ENCODE peak calls at places on chromosomes 16 and 17, in nine cellular contexts. R, P, J, K, C, S, G, T and N are unnamed samples.
A peak's percentile ranks its signal among the peaks of the same experiment; 100 is the strongest.

GRCh38 chr16:1691276-1691675 is 13.2 kb downstream of the JPT2 start:
- DNase-seq in R (no peak), P (no peak), J (peak; percentile 52), K (no peak), C (no peak), S (peak; percentile 32), G (no peak), T (no peak), N (no peak)

GRCh38 chr16:71748226-71748625 is 23.7 kb upstream of the PHLPP2 start:
- DNase-seq in R (no peak), P (no peak), J (no peak), K (no peak), C (no peak), S (no peak), G (no peak), T (no peak), N (no peak)

GRCh38 chr16:81623365-81624102 is 155.6 kb upstream of the PLCG2 start:
- DNase-seq in R (no peak), P (peak; percentile 46), J (peak; percentile 65), K (no peak), C (peak; percentile 57), S (peak; percentile 65), G (peak; percentile 78), T (no peak), N (peak; percentile 61)

GRCh38 chr16:22337045-22337444 is 37.4 kb downstream of the CDR2 start:
- DNase-seq in R (no peak), P (no peak), J (no peak), K (no peak), C (no peak), S (peak; percentile 8), G (no peak), T (no peak), N (no peak)

GRCh38 chr16:14029658-14030057 is 41.5 kb upstream of the MRTFB start:
- DNase-seq in R (no peak), P (no peak), J (no peak), K (no peak), C (no peak), S (no peak), G (no peak), T (peak; percentile 32), N (no peak)

GRCh38 chr17:57408064-57408811 is 151.9 kb downstream of the MSI2 start:
- DNase-seq in R (no peak), P (peak; percentile 83), J (no peak), K (no peak), C (no peak), S (no peak), G (peak; percentile 81), T (no peak), N (no peak)

GRCh38 chr17:74641949-74642298 is 18.4 kb upstream of the CD300E start:
- DNase-seq in R (no peak), P (no peak), J (no peak), K (no peak), C (no peak), S (no peak), G (no peak), T (no peak), N (no peak)

GRCh38 chr16:9256196-9256595 is 164.8 kb downstream of the HAPSTR1 start:
- DNase-seq in R (peak; percentile 86), P (peak; percentile 46), J (peak; percentile 37), K (no peak), C (peak; percentile 31), S (no peak), G (peak; percentile 95), T (no peak), N (no peak)

GRCh38 chr17:78174870-78175642 is 6.7 kb downstream of the SYNGR2 start:
- DNase-seq in R (peak; percentile 79), P (no peak), J (no peak), K (no peak), C (peak; percentile 62), S (no peak), G (peak; percentile 91), T (peak; percentile 27), N (no peak)

GRCh38 chr17:79527286-79527685 is 83.6 kb downstream of the RBFOX3 start:
- DNase-seq in R (no peak), P (no peak), J (no peak), K (no peak), C (no peak), S (no peak), G (no peak), T (no peak), N (no peak)

GRCh38 chr16:50102046-50102756 is 36.4 kb downstream of the HEATR3 start:
- DNase-seq in R (no peak), P (no peak), J (no peak), K (no peak), C (no peak), S (peak; percentile 69), G (no peak), T (no peak), N (no peak)

GRCh38 chr16:28260193-28260592 is 32.1 kb upstream of the SBK1 start:
- DNase-seq in R (no peak), P (no peak), J (no peak), K (no peak), C (no peak), S (no peak), G (peak; percentile 65), T (peak; percentile 43), N (no peak)

GRCh38 chr16:67968440-67969285 is at the start of gene SLC12A4:
- DNase-seq in R (peak; percentile 92), P (peak; percentile 94), J (peak; percentile 78), K (peak; percentile 92), C (peak; percentile 82), S (peak; percentile 72), G (peak; percentile 94), T (peak; percentile 93), N (peak; percentile 84)

DNA sequence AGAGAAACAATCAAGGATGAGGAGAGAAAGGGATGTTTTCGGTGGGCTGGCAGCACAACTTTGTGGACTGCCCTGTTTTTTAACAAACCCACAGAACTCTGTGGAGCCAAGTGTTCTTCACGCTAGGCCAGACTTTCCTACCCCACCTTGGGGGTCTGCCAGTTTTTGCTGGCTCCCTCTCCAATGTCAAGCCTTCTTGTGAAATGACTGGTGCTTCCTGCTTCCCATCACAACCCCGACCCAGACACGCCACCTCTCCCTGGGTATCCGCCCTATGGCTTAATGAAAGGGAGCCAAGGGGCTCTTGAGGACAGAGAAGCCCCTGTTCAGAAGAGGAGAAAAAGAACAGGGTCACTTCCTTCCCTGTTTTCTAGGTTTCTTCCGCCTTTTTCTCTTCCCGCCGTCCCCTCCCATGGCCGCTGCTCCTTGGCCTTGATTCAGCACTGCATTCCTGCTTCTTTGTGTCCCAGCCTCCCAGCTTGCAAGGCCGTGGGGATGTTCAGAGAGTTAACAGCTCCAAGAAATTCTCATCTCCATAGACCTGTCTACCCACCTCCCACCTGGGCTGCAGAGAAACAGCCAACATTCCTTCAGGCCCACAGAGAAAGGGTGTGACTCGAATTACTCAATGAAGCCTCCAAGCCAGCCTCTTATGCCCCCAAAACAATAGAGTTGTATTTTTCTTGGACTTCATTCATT is 16.5 kb upstream of the SOX9 start:
- DNase-seq in R (no peak), P (no peak), J (no peak), K (no peak), C (no peak), S (no peak), G (peak; percentile 63), T (no peak), N (no peak)
- H3K4me3 ChIP-seq in R (no peak overlapping the region), P (no peak overlapping the region), J (no peak overlapping the region), K (no peak overlapping the region), C (no peak overlapping the region), S (no peak overlapping the region), G (no peak overlapping the region), T (no peak overlapping the region), N (no peak overlapping the region)

DNA sequence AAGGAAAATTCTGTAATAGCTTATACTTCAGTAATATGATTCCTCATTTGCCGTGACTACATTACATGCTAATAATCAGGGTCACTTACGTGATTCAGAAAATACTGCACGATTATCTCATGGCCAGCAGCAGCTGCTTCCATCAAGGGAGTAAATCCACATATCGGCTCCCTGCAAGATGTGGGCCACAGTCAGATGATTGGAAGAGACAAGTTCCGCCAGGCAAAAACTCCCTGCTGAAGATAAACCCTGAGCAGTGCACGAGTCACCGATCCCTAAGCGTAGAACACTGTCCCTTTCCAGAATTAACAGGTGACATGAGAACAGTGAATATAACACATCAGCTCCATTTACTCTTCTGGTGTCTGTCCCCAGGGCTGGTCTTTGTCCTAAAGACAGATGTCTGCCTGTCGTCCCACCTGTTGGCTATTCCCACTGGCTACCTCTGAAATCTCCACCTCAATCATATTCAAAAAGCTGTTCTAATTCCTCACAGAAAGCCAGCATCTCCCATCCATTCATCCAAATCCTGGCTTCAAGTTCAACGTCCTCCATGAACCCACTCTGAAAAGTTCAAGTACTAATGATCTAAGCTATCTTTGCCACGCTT is 9.3 kb downstream of the ANKS3 start:
- DNase-seq in R (no peak), P (no peak), J (no peak), K (no peak), C (no peak), S (no peak), G (no peak), T (no peak), N (no peak)
- H3K27ac ChIP-seq in R (no peak overlapping the region), P (no peak overlapping the region), J (no peak overlapping the region), K (no peak overlapping the region), C (no peak overlapping the region), S (no peak overlapping the region), G (no peak overlapping the region), T (no peak overlapping the region), N (no peak overlapping the region)

GRCh38 chr16:86519007-86519648 is 8.8 kb downstream of the FOXF1 start:
- DNase-seq in R (no peak), P (no peak), J (no peak), K (no peak), C (no peak), S (no peak), G (no peak), T (no peak), N (no peak)

GRCh38 chr16:86519649-86520316 is 9.5 kb downstream of the FOXF1 start:
- DNase-seq in R (peak; percentile 84), P (peak; percentile 44), J (peak; percentile 53), K (peak; percentile 78), C (peak; percentile 59), S (peak; percentile 75), G (peak; percentile 87), T (peak; percentile 57), N (no peak)

GRCh38 chr16:86522639-86523038 is 12.3 kb downstream of the FOXF1 start:
- DNase-seq in R (no peak), P (no peak), J (no peak), K (no peak), C (no peak), S (no peak), G (no peak), T (no peak), N (no peak)

GRCh38 chr16:86521236-86522197 is 11.2 kb downstream of the FOXF1 start:
- DNase-seq in R (no peak), P (no peak), J (no peak), K (no peak), C (no peak), S (no peak), G (no peak), T (no peak), N (no peak)

GRCh38 chr16:86520317-86521210 is 10.2 kb downstream of the FOXF1 start:
- DNase-seq in R (no peak), P (no peak), J (no peak), K (no peak), C (no peak), S (no peak), G (no peak), T (no peak), N (no peak)
- H3K4me3 ChIP-seq in R (no peak overlapping the region), P (no peak overlapping the region), J (no peak overlapping the region), K (no peak overlapping the region), C (peak overlapping the region; percentile 6), S (peak overlapping the region; percentile 31), G (no peak overlapping the region), T (no peak overlapping the region), N (no peak overlapping the region)

DNA sequence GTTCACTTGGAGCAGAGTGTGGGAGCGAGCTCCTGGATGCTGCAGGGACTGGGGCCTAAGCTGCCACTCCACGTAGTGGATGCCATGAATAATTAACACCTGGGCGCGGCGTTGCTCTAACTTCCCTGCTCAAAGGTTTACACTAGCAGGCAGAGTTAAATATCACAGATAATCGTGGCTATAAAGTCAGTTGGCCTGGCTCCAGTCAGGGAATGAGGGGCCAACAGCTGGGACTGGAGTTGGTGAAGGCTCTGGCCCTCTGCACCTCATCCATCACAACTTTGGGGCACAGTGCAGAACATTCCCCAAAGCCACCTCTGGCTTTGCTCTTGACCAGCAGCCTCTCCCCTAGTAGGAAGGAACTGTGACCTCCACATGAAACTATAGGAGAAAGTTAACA is 10.9 kb downstream of the HOXB4 start:
- DNase-seq in R (no peak), P (no peak), J (no peak), K (no peak), C (no peak), S (peak; percentile 82), G (peak; percentile 70), T (no peak), N (no peak)
- H3K27ac ChIP-seq in R (no peak overlapping the region), P (no peak overlapping the region), J (no peak overlapping the region), K (peak overlapping the region; percentile 9), C (peak overlapping the region; percentile 5), S (peak overlapping the region; percentile 86), G (no peak overlapping the region), T (peak overlapping the region; percentile 59), N (no peak overlapping the region)